ENCODE peak calls at places on chromosomes 3 and 15, in six cellular contexts. S, D, G, T, C and R are unnamed samples.

GRCh38 chr15:36278219-36278618 is 301.2 kb upstream of the CDIN1 start:
- DNase-seq in S (no peak), D (no peak), G (no peak), T (no peak), C (no peak), R (no peak)

GRCh38 chr15:71379893-71380292 is 264.6 kb downstream of the THSD4 start:
- DNase-seq in S (no peak), D (no peak), G (no peak), T (no peak), C (no peak), R (no peak)

GRCh38 chr15:35243758-35244157 is 158.7 kb upstream of the NANOGP8 start:
- DNase-seq in S (no peak), D (no peak), G (no peak), T (no peak), C (no peak), R (no peak)

GRCh38 chr3:193872265-193872753 is 263.6 kb upstream of the HES1 start:
- DNase-seq in S (no peak), D (no peak), G (no peak), T (peak; percentile 90), C (no peak), R (no peak)

GRCh38 chr3:127820871-127821853 is 1.2 kb downstream of the MGLL start:
- DNase-seq in S (no peak), D (no peak), G (no peak), T (no peak), C (peak; percentile 60), R (no peak)

GRCh38 chr15:72037321-72037720 is 80.6 kb downstream of the MYO9A start:
- DNase-seq in S (no peak), D (no peak), G (no peak), T (no peak), C (no peak), R (no peak)

GRCh38 chr3:62529230-62529629 is 155.9 kb upstream of the FEZF2 start:
- DNase-seq in S (no peak), D (no peak), G (no peak), T (no peak), C (peak; percentile 2), R (no peak)

GRCh38 chr15:94287794-94288246 is 56.5 kb downstream of the MCTP2 start:
- DNase-seq in S (no peak), D (no peak), G (no peak), T (no peak), C (no peak), R (peak; percentile 55)

GRCh38 chr15:43977072-43977884 is 150.5 kb downstream of the WDR76 start:
- DNase-seq in S (no peak), D (peak; percentile 57), G (no peak), T (no peak), C (no peak), R (peak; percentile 18)

GRCh38 chr15:96325579-96326331 is 4.7 kb upstream of the NR2F2 start:
- DNase-seq in S (no peak), D (no peak), G (no peak), T (no peak), C (peak; percentile 39), R (no peak)